ENCODE peak calls at places on chromosomes 16 and 17, in four cellular contexts. U, W, V and T are unnamed samples.

GRCh38 chr16:56869513-56870270 is 4.7 kb downstream of the SLC12A3 start:
- DNase-seq in U (peak), V (peak), W (no peak), T (peak)

GRCh38 chr17:50688168-50688719 is 19.5 kb downstream of the ANKRD40 start:
- DNase-seq in W (no peak), U (no peak), V (no peak), T (no peak)

GRCh38 chr17:42337442-42337841 is 49.1 kb downstream of the STAT5A start:
- DNase-seq in V (no peak), W (peak), U (no peak), T (no peak)

GRCh38 chr17:82242977-82243647 is 14.3 kb downstream of the SLC16A3 start:
- DNase-seq in U (no peak), V (no peak), W (peak), T (no peak)

GRCh38 chr17:2215616-2216364 is 87.8 kb downstream of the SMG6 start:
- DNase-seq in U (peak), W (peak), V (peak), T (peak)

GRCh38 chr17:28706471-28707338 is 5.0 kb downstream of the PROCA1 start:
- DNase-seq in V (no peak), W (no peak), U (peak), T (no peak)

GRCh38 chr16:72996291-72997062 is 51.5 kb downstream of the ZFHX3 start:
- DNase-seq in W (no peak), U (no peak), V (no peak), T (no peak)

GRCh38 chr16:56911771-56912541 is 20.0 kb upstream of the HERPUD1 start:
- DNase-seq in W (peak), U (peak), V (no peak), T (no peak)

GRCh38 chr16:1877089-1877488 is 5.1 kb upstream of the MEIOB start:
- DNase-seq in W (no peak), U (no peak), V (no peak), T (no peak)

GRCh38 chr17:65876985-65877384 is 314.9 kb downstream of the CEP112 start:
- DNase-seq in W (no peak), V (no peak), U (peak), T (no peak)

GRCh38 chr17:19508327-19508867 is 25.3 kb upstream of the SLC47A1 start:
- DNase-seq in V (peak), U (peak), W (no peak), T (no peak)

GRCh38 chr16:86576591-86577313 is 1.6 kb upstream of the FOXL1 start:
- DNase-seq in V (no peak), W (no peak), U (peak), T (peak)

GRCh38 chr16:22189473-22190168 is 16.5 kb upstream of the EEF2K start:
- DNase-seq in U (no peak), V (peak), W (peak), T (no peak)

GRCh38 chr16:56866955-56867830 is 2.2 kb downstream of the SLC12A3 start:
- DNase-seq in U (peak), W (peak), V (no peak), T (peak)

GRCh38 chr16:8848939-8849391 is 19.8 kb downstream of the CARHSP1 start:
- DNase-seq in V (peak), W (peak), U (no peak), T (no peak)

GRCh38 chr17:8994319-8994718 is 27.0 kb upstream of the NTN1 start:
- DNase-seq in U (peak), W (peak), V (peak), T (peak)

GRCh38 chr16:81522141-81522701 is 77.6 kb downstream of the CMIP start:
- DNase-seq in W (no peak), U (peak), V (peak), T (peak)

GRCh38 chr16:26050489-26050888 is 358.7 kb downstream of the HS3ST4 start:
- DNase-seq in U (peak), V (no peak), W (no peak), T (no peak)

GRCh38 chr16:55543470-55543869 is 23.0 kb upstream of the CAPNS2 start:
- DNase-seq in W (peak), U (peak), V (no peak), T (no peak)

GRCh38 chr17:46154151-46154816 is 38.9 kb downstream of the KANSL1 start:
- DNase-seq in U (no peak), V (no peak), W (peak), T (no peak)

GRCh38 chr16:71585318-71585703 is 8.4 kb upstream of the TAT start:
- DNase-seq in W (no peak), U (no peak), V (no peak), T (no peak)

GRCh38 chr16:26261621-26262020 is 569.9 kb downstream of the HS3ST4 start:
- DNase-seq in W (no peak), U (no peak), V (no peak), T (no peak)

GRCh38 chr16:25007284-25007984 is 7.7 kb downstream of the ARHGAP17 start:
- DNase-seq in U (no peak), V (no peak), W (peak), T (no peak)

GRCh38 chr17:81219476-81220180 is 3.1 kb downstream of the CEP131 start:
- DNase-seq in W (no peak), V (no peak), U (no peak), T (no peak)

GRCh38 chr16:89826531-89827382 is 1.5 kb upstream of the SPIRE2 start:
- DNase-seq in W (no peak), U (no peak), V (no peak), T (no peak)

GRCh38 chr16:23700509-23700908 is 12.5 kb downstream of the ERN2 start:
- DNase-seq in W (no peak), V (peak), U (peak), T (peak)

GRCh38 chr16:87492721-87493554 is at the start of gene ZCCHC14:
- DNase-seq in U (peak), V (peak), W (peak), T (peak)

GRCh38 chr16:27322858-27323780 is 9.3 kb downstream of the IL4R start:
- DNase-seq in V (no peak), U (peak), W (no peak), T (no peak)

GRCh38 chr16:53091508-53092211 is 36.9 kb downstream of the CHD9 start:
- DNase-seq in W (peak), U (peak), V (peak), T (no peak)

GRCh38 chr17:64054304-64054703 is 33.9 kb upstream of the ICAM2 start:
- DNase-seq in V (no peak), W (no peak), U (no peak), T (no peak)

GRCh38 chr17:61684172-61684571 is 93.2 kb upstream of the NACA2 start:
- DNase-seq in V (no peak), W (no peak), U (no peak), T (no peak)

DNA sequence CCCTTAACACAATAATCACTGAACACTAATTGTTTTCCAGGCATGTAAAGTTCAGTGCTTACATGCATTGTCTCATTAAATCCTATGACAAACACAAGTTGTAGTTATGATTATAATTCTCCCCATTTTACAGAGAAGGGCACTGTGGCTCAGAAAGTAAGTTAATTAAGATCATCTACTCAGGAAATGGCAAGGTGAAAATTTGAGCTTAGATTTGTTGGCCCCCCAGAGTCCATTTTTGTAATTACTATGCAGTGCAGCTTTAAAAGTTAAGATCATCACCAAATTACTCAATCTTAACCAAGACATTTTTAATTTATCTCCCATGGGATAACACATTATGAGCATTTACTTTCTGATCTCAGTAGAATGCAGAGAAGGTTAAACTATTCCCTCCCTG is 34.2 kb upstream of the CCL1 start:
- DNase-seq in W (no peak), U (no peak), V (no peak), T (no peak)
- H3K56ac ChIP-seq in W (no peak), U (no peak), V (no peak), T (no peak)

GRCh38 chr17:48175692-48176450 is 68.3 kb downstream of the SNX11 start:
- DNase-seq in W (peak), U (no peak), V (no peak), T (no peak)

GRCh38 chr17:48178327-48178726 is 70.8 kb downstream of the SNX11 start:
- DNase-seq in W (no peak), V (no peak), U (no peak), T (no peak)

GRCh38 chr17:48174833-48175232 is 67.3 kb downstream of the SNX11 start:
- DNase-seq in V (no peak), W (no peak), U (no peak), T (no peak)

GRCh38 chr17:48177816-48178215 is 70.2 kb downstream of the SNX11 start:
- DNase-seq in U (no peak), W (no peak), V (no peak), T (no peak)

GRCh38 chr17:48176456-48176855 is 68.9 kb downstream of the SNX11 start:
- DNase-seq in W (no peak), U (no peak), V (no peak), T (no peak)
- H3K56ac ChIP-seq in W (no peak), U (no peak), V (no peak), T (no peak)

DNA sequence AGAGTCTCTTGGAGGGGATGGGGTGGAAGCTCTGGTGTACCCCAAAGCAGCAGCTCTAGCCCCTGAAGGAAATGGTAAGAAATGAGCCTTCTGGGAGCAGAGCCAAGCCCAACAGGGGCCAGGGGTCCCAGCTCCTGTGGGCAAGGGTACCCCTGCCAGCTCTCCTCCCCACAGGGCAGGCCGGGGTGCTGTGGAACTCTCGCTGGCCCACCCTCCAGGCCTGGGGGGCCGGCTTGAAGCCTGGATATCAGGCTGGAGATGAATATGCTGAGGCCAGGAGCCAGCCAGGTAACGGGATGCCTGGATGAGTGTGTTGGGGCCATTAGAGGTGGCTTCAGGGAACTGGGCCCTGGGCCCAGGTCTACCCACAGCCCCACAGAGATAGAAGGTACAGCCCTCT is 12.2 kb upstream of the CLDN9 start:
- DNase-seq in U (no peak), V (no peak), W (no peak), T (no peak)
- H3K56ac ChIP-seq in U (no peak), V (no peak), W (no peak), T (no peak)

GRCh38 chr17:66989076-66989475 is 24.6 kb downstream of the CACNG4 start:
- DNase-seq in U (no peak), W (no peak), V (no peak), T (no peak)

GRCh38 chr17:66989579-66989978 is 25.1 kb downstream of the CACNG4 start:
- DNase-seq in W (no peak), V (no peak), U (no peak), T (no peak)

GRCh38 chr17:66986659-66987058 is 22.2 kb downstream of the CACNG4 start:
- DNase-seq in V (no peak), U (no peak), W (no peak), T (no peak)

GRCh38 chr17:66987059-66987616 is 22.6 kb downstream of the CACNG4 start:
- DNase-seq in W (no peak), V (no peak), U (no peak), T (no peak)

GRCh38 chr17:66988069-66988798 is 23.7 kb downstream of the CACNG4 start:
- DNase-seq in U (peak), V (no peak), W (no peak), T (no peak)
- H3K56ac ChIP-seq in U (no peak), V (no peak), W (no peak), T (no peak)

DNA sequence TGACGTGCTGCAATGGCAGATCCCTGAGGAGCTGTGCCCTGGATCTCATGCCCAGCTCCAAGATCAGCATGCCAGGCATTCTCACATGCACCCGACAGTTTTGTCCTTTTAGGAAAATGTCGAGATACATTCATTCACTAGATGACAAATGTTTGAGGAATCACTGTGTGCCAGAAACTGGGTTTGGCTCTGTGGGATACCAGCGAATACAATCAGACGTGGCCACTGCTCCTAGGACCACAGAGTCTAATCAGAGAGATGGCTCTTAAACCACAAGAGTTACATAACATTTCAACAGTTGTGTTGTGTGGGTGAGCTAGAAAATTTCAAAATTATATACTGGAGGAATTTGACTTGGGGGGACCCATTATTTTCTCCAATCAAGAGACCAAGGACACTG is 579.7 kb downstream of the CDH13 start:
- DNase-seq in W (no peak), U (no peak), V (no peak), T (no peak)
- H3K56ac ChIP-seq in W (no peak), U (no peak), V (no peak), T (no peak)

GRCh38 chr17:27492470-27492869 is 36.2 kb downstream of the KSR1 start:
- DNase-seq in V (no peak), W (no peak), U (peak), T (no peak)
- H3K56ac ChIP-seq in V (no peak), W (no peak), U (no peak), T (no peak)

DNA sequence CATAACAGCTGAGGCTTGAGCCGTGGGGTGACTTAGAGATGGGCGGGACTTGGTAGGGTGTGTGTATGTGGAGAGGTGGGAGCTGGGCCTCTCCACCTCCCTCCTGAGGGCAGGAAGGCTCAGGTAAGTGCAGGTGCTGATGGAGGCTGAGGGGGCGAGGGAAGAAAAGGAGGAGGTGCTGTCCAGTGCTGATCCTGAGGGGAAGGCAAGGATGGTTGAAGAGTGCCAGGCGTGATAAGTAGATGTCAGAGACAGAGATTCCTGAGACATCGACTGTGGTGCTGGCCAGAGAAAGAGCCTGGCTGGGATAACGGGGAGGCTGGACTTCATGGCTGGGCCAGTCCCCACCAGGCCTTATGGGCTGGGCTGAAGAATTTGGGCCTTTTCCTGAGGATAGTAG is 159.1 kb downstream of the SDK2 start:
- DNase-seq in W (no peak), V (no peak), U (peak), T (no peak)
- H3K56ac ChIP-seq in W (no peak), V (no peak), U (no peak), T (no peak)

GRCh38 chr17:38456031-38456815 is 28.0 kb downstream of the ARHGAP23 start:
- DNase-seq in W (no peak), V (no peak), U (peak), T (no peak)
- H3K56ac ChIP-seq in W (no peak), V (no peak), U (peak), T (no peak)

DNA sequence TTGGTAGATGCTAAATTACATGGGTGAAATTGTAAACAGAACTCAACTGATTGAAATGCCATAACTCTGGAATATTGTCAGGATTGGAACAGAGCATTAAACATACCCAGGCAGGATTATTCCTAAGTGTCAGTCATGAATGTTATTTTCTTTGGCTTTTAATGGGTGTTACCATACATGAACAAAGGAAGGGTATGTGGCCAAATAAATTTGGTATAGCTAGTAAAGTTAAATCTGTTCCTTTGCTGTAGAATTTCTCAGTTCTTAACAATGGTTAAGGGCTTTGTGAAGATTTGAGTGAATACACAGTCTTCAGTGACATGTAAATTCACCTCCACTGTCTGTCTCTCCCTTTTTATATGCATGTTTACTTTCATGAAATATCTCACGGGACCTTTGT is 679.5 kb upstream of the CDH8 start:
- DNase-seq in V (no peak), U (no peak), W (no peak), T (no peak)
- H3K56ac ChIP-seq in V (no peak), U (no peak), W (no peak), T (no peak)

GRCh38 chr16:85522842-85523601 is 90.1 kb upstream of the GSE1 start:
- DNase-seq in U (peak), V (no peak), W (peak), T (no peak)

GRCh38 chr16:85524630-85525463 is 88.3 kb upstream of the GSE1 start:
- DNase-seq in W (peak), U (peak), V (no peak), T (no peak)

GRCh38 chr16:85522517-85522841 is 90.6 kb upstream of the GSE1 start:
- DNase-seq in U (no peak), W (no peak), V (no peak), T (no peak)

GRCh38 chr16:85524365-85524629 is 88.8 kb upstream of the GSE1 start:
- DNase-seq in U (no peak), V (no peak), W (no peak), T (no peak)

DNA sequence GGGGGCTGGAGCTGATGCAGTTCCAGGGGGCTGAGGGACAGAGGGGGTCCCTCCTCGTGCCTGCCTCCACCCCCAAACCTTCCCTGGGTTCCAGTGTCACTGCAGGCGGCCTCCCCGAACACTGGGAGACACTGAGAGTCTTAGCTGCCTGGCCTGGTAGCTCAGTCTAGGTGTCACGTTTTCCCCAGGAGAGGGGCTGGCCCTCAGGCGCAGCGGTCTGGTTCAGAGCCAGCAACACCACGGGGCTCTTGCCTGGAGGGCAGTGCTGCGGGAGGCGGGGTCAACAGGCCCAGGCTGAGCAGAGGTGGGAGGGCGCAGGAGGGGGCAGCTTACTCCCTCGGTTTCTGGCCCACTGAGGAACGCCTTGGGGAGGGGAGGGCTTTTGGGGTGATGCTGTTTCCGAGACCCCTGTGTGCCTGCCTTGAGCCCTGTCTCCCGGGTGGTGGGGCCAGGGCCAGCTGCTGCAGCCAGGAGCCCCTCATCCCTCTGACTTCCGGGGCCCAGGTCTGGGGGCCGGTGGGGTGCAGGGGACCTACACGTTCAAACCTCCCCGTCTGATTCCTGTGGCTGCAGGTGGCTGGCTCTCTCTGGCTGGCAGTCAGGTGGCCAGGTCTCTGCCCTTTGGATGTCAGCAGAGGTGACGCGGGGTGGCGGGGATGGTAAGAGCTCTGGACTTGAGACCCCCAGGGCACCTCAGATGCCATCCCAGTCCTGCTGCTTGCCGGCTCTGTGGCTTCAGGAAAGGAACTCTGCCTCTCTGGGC is 89.3 kb upstream of the GSE1 start:
- DNase-seq in W (peak), U (peak), V (peak), T (peak)
- H3K56ac ChIP-seq in W (no peak), U (peak), V (no peak), T (peak)